ENCODE peak calls at places on chromosomes 2 and 18, in six cellular contexts. One of them, this sample, is unnamed.
A peak's percentile ranks its signal among the peaks of the same experiment; 100 is the strongest.

GRCh38 chr2:199441759-199442158 is 16.0 kb downstream of the SATB2 start:
- DNase-seq in left ventricle myocardium inferior: no peak
- DNase-seq in prostate gland: no peak
- DNase-seq in uterus: no peak
- DNase-seq in kidney epithelial cell: no peak
- DNase-seq in GM23338: no peak
- DNase-seq in this sample: no peak

GRCh38 chr2:216139884-216140283 is 30.7 kb downstream of the XRCC5 start:
- DNase-seq in left ventricle myocardium inferior: no peak
- DNase-seq in GM23338: peak; percentile 64
- DNase-seq in uterus: no peak
- DNase-seq in prostate gland: no peak
- DNase-seq in kidney epithelial cell: no peak
- DNase-seq in this sample: no peak

GRCh38 chr2:105999590-105999989 is 194.5 kb downstream of the UXS1 start:
- DNase-seq in prostate gland: no peak
- DNase-seq in uterus: no peak
- DNase-seq in left ventricle myocardium inferior: no peak
- DNase-seq in kidney epithelial cell: no peak
- DNase-seq in GM23338: no peak
- DNase-seq in this sample: no peak

GRCh38 chr2:34096552-34097171 is 497.6 kb upstream of the FAM98A start:
- DNase-seq in GM23338: peak; percentile 82
- DNase-seq in uterus: peak; percentile 16
- DNase-seq in prostate gland: peak; percentile 41
- DNase-seq in left ventricle myocardium inferior: no peak
- DNase-seq in kidney epithelial cell: no peak
- DNase-seq in this sample: no peak

GRCh38 chr2:3634631-3635091 is 23.3 kb upstream of the ALLC start:
- DNase-seq in uterus: no peak
- DNase-seq in GM23338: no peak
- DNase-seq in kidney epithelial cell: no peak
- DNase-seq in left ventricle myocardium inferior: no peak
- DNase-seq in prostate gland: no peak
- DNase-seq in this sample: no peak

GRCh38 chr2:95374451-95374915 is 28.0 kb upstream of the FAHD2A start:
- DNase-seq in kidney epithelial cell: no peak
- DNase-seq in GM23338: no peak
- DNase-seq in uterus: no peak
- DNase-seq in left ventricle myocardium inferior: peak; percentile 5
- DNase-seq in prostate gland: no peak
- DNase-seq in this sample: no peak

GRCh38 chr2:9538000-9538507 is 17.6 kb downstream of the ADAM17 start:
- DNase-seq in prostate gland: no peak
- DNase-seq in GM23338: no peak
- DNase-seq in left ventricle myocardium inferior: no peak
- DNase-seq in uterus: no peak
- DNase-seq in kidney epithelial cell: no peak
- DNase-seq in this sample: peak; percentile 88

GRCh38 chr2:36137612-36138011 is 218.0 kb upstream of the CRIM1 start:
- DNase-seq in prostate gland: no peak
- DNase-seq in uterus: no peak
- DNase-seq in kidney epithelial cell: no peak
- DNase-seq in left ventricle myocardium inferior: no peak
- DNase-seq in GM23338: no peak
- DNase-seq in this sample: no peak

GRCh38 chr2:147636888-147637270 is 207.9 kb upstream of the ACVR2A start:
- DNase-seq in prostate gland: no peak
- DNase-seq in kidney epithelial cell: no peak
- DNase-seq in uterus: no peak
- DNase-seq in left ventricle myocardium inferior: no peak
- DNase-seq in GM23338: no peak
- DNase-seq in this sample: no peak

GRCh38 chr2:110819711-110820110 is 87.3 kb downstream of the ACOXL start:
- DNase-seq in left ventricle myocardium inferior: no peak
- DNase-seq in GM23338: no peak
- DNase-seq in uterus: no peak
- DNase-seq in prostate gland: no peak
- DNase-seq in kidney epithelial cell: no peak
- DNase-seq in this sample: no peak

GRCh38 chr2:8653485-8653884 is 28.4 kb upstream of the ID2 start:
- DNase-seq in uterus: no peak
- DNase-seq in left ventricle myocardium inferior: no peak
- DNase-seq in kidney epithelial cell: no peak
- DNase-seq in GM23338: no peak
- DNase-seq in prostate gland: no peak
- DNase-seq in this sample: no peak

GRCh38 chr2:113878743-113879142 is 11.1 kb upstream of the ACTR3 start:
- DNase-seq in uterus: no peak
- DNase-seq in kidney epithelial cell: no peak
- DNase-seq in left ventricle myocardium inferior: no peak
- DNase-seq in GM23338: peak; percentile 11
- DNase-seq in prostate gland: no peak
- DNase-seq in this sample: no peak

GRCh38 chr2:120368086-120368485 is 22.1 kb downstream of the INHBB start:
- DNase-seq in kidney epithelial cell: no peak
- DNase-seq in prostate gland: no peak
- DNase-seq in GM23338: no peak
- DNase-seq in uterus: no peak
- DNase-seq in left ventricle myocardium inferior: no peak
- DNase-seq in this sample: no peak

GRCh38 chr18:51446571-51447210 is 249.2 kb upstream of the MEX3C start:
- DNase-seq in left ventricle myocardium inferior: no peak
- DNase-seq in uterus: no peak
- DNase-seq in kidney epithelial cell: no peak
- DNase-seq in prostate gland: no peak
- DNase-seq in GM23338: no peak
- DNase-seq in this sample: no peak

GRCh38 chr2:42200534-42201227 is 31.5 kb downstream of the EML4 start:
- DNase-seq in GM23338: no peak
- DNase-seq in left ventricle myocardium inferior: no peak
- DNase-seq in kidney epithelial cell: no peak
- DNase-seq in prostate gland: no peak
- DNase-seq in uterus: no peak
- DNase-seq in this sample: no peak

GRCh38 chr2:154570501-154570900 is 128.0 kb upstream of the KCNJ3 start:
- DNase-seq in left ventricle myocardium inferior: no peak
- DNase-seq in kidney epithelial cell: no peak
- DNase-seq in GM23338: no peak
- DNase-seq in prostate gland: no peak
- DNase-seq in uterus: no peak
- DNase-seq in this sample: no peak

GRCh38 chr2:236174608-236175001 is 6.4 kb upstream of the GBX2 start:
- DNase-seq in kidney epithelial cell: no peak
- DNase-seq in prostate gland: no peak
- DNase-seq in GM23338: peak; percentile 36
- DNase-seq in left ventricle myocardium inferior: no peak
- DNase-seq in uterus: no peak
- DNase-seq in this sample: no peak

GRCh38 chr18:5620284-5620683 is 76.5 kb upstream of the EPB41L3 start:
- DNase-seq in GM23338: no peak
- DNase-seq in prostate gland: no peak
- DNase-seq in uterus: no peak
- DNase-seq in kidney epithelial cell: no peak
- DNase-seq in left ventricle myocardium inferior: no peak
- DNase-seq in this sample: no peak

GRCh38 chr2:131419447-131419846 is 55.5 kb upstream of the RAB6D start:
- DNase-seq in kidney epithelial cell: no peak
- DNase-seq in left ventricle myocardium inferior: no peak
- DNase-seq in GM23338: peak; percentile 38
- DNase-seq in uterus: peak; percentile 72
- DNase-seq in prostate gland: no peak
- DNase-seq in this sample: no peak

GRCh38 chr18:29892960-29893558 is 1149.5 kb downstream of the DSC3 start:
- DNase-seq in kidney epithelial cell: no peak
- DNase-seq in left ventricle myocardium inferior: no peak
- DNase-seq in prostate gland: no peak
- DNase-seq in GM23338: peak; percentile 39
- DNase-seq in uterus: no peak
- DNase-seq in this sample: no peak

GRCh38 chr2:156003780-156004179 is 328.7 kb downstream of the NR4A2 start:
- DNase-seq in kidney epithelial cell: no peak
- DNase-seq in uterus: no peak
- DNase-seq in prostate gland: no peak
- DNase-seq in left ventricle myocardium inferior: no peak
- DNase-seq in GM23338: no peak
- DNase-seq in this sample: no peak
- H3K4me3 ChIP-seq in kidney epithelial cell: no peak overlapping the region
- H3K4me3 ChIP-seq in uterus: no peak overlapping the region
- H3K4me3 ChIP-seq in prostate gland: no peak overlapping the region
- H3K4me3 ChIP-seq in left ventricle myocardium inferior: no peak overlapping the region
- H3K4me3 ChIP-seq in GM23338: no peak overlapping the region
- H3K4me3 ChIP-seq in this sample: no peak overlapping the region

DNA sequence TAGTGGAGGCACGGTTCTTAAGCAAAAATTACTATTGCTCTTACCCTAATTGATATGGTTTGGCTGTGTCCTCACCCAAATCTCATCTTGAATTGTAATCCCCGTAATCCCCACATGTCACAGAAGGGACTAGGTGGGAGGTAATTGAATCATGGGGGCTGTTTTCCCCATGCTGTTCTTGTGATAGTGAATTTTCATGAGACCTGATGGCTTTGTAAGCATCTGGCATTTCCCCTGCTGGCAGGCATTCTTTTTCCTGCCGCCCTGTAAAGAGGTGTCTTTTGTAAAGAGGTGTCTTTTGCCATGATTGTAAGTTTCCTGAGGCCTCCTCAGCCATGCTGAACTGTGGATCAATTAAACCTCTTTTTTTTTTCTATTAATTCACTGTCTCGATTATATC is 1691.8 kb upstream of the SLC39A10 start:
- DNase-seq in GM23338: peak; percentile 44
- DNase-seq in prostate gland: no peak
- DNase-seq in left ventricle myocardium inferior: no peak
- DNase-seq in uterus: no peak
- DNase-seq in kidney epithelial cell: no peak
- DNase-seq in this sample: no peak
- TF ChIP-seq CTCF in GM23338: no peak
- TF ChIP-seq CTCF in prostate gland: no peak
- TF ChIP-seq CTCF in left ventricle myocardium inferior: no peak
- TF ChIP-seq CTCF in uterus: no peak
- TF ChIP-seq CTCF in kidney epithelial cell: no peak
- TF ChIP-seq CTCF in this sample: no peak

GRCh38 chr2:39260087-39260486 is 16.3 kb upstream of the CDKL4 start:
- DNase-seq in kidney epithelial cell: no peak
- DNase-seq in uterus: no peak
- DNase-seq in left ventricle myocardium inferior: no peak
- DNase-seq in prostate gland: no peak
- DNase-seq in GM23338: no peak
- DNase-seq in this sample: no peak

GRCh38 chr2:39252888-39253518 is 9.2 kb upstream of the CDKL4 start:
- DNase-seq in prostate gland: no peak
- DNase-seq in GM23338: no peak
- DNase-seq in left ventricle myocardium inferior: no peak
- DNase-seq in kidney epithelial cell: no peak
- DNase-seq in uterus: no peak
- DNase-seq in this sample: no peak

GRCh38 chr2:39256040-39256439 is 12.3 kb upstream of the CDKL4 start:
- DNase-seq in kidney epithelial cell: no peak
- DNase-seq in left ventricle myocardium inferior: no peak
- DNase-seq in GM23338: no peak
- DNase-seq in uterus: no peak
- DNase-seq in prostate gland: no peak
- DNase-seq in this sample: no peak
- H3K36me3 ChIP-seq in kidney epithelial cell: no peaks in the 10 kb centered on the region
- H3K36me3 ChIP-seq in left ventricle myocardium inferior: peaks cover 93% of the 10 kb centered on the region
- H3K36me3 ChIP-seq in GM23338: peaks cover 30% of the 10 kb centered on the region
- H3K36me3 ChIP-seq in uterus: no peaks in the 10 kb centered on the region
- H3K36me3 ChIP-seq in prostate gland: no peaks in the 10 kb centered on the region
- H3K36me3 ChIP-seq in this sample: peaks cover 4% of the 10 kb centered on the region

DNA sequence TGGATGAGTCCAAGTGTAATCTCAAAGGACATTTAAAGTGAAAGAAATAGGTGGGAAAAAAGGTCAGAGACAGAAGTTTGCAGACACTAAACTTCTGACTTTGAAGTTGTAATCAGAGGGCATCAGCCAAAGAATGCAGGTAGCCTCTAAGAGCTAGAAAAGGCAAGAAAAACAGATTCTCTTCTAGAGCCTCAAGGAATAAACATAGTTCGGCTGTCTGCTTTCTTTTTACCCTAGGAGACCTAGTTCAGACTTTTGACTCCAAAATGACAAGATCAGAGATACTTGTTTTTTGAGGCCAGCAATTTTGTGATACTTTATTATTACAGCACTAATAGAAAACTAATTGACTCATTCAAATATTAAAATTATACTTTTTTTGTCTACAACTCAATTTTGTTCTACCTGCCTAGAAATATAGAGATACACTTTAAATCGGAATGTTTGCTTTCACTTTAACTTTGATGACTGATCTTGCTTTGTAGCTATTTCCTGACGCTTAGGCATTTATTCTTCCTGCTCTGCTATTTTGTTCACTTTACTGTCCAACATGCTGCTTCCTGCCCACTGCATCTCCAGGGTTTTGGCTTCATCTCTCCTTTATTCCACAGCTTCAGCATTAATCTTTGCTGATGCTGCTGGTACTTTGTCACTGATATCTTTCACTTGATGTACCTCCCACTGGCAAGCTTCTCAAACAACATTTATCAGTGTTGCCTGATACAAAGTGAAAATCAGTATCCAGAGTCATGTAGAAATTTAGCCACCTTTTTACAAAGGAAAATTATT is 272.5 kb downstream of the DSEL start:
- DNase-seq in GM23338: no peak
- DNase-seq in kidney epithelial cell: no peak
- DNase-seq in uterus: no peak
- DNase-seq in left ventricle myocardium inferior: no peak
- DNase-seq in prostate gland: no peak
- DNase-seq in this sample: no peak
- H3K4me3 ChIP-seq in GM23338: no peak overlapping the region
- H3K4me3 ChIP-seq in kidney epithelial cell: no peak overlapping the region
- H3K4me3 ChIP-seq in uterus: no peak overlapping the region
- H3K4me3 ChIP-seq in left ventricle myocardium inferior: peak overlapping the region; percentile 28
- H3K4me3 ChIP-seq in prostate gland: no peak overlapping the region
- H3K4me3 ChIP-seq in this sample: no peak overlapping the region

GRCh38 chr2:16615246-16615645 is 50.4 kb downstream of the CYRIA start:
- DNase-seq in uterus: no peak
- DNase-seq in GM23338: no peak
- DNase-seq in prostate gland: no peak
- DNase-seq in kidney epithelial cell: no peak
- DNase-seq in left ventricle myocardium inferior: no peak
- DNase-seq in this sample: no peak

GRCh38 chr2:16617282-16618266 is 48.1 kb downstream of the CYRIA start:
- DNase-seq in left ventricle myocardium inferior: no peak
- DNase-seq in prostate gland: peak; percentile 87
- DNase-seq in kidney epithelial cell: no peak
- DNase-seq in uterus: peak; percentile 34
- DNase-seq in GM23338: peak; percentile 76
- DNase-seq in this sample: no peak

GRCh38 chr2:16614314-16614860 is 51.2 kb downstream of the CYRIA start:
- DNase-seq in GM23338: no peak
- DNase-seq in uterus: no peak
- DNase-seq in kidney epithelial cell: no peak
- DNase-seq in prostate gland: no peak
- DNase-seq in left ventricle myocardium inferior: no peak
- DNase-seq in this sample: no peak

GRCh38 chr2:16613475-16613874 is 52.2 kb downstream of the CYRIA start:
- DNase-seq in kidney epithelial cell: no peak
- DNase-seq in prostate gland: no peak
- DNase-seq in uterus: no peak
- DNase-seq in GM23338: peak; percentile 56
- DNase-seq in left ventricle myocardium inferior: no peak
- DNase-seq in this sample: no peak

GRCh38 chr2:16615687-16616615 is 49.7 kb downstream of the CYRIA start:
- DNase-seq in prostate gland: no peak
- DNase-seq in uterus: peak; percentile 27
- DNase-seq in left ventricle myocardium inferior: peak; percentile 50
- DNase-seq in kidney epithelial cell: no peak
- DNase-seq in GM23338: peak; percentile 48
- DNase-seq in this sample: no peak
- TF ChIP-seq CTCF in prostate gland: no peak
- TF ChIP-seq CTCF in uterus: no peak
- TF ChIP-seq CTCF in left ventricle myocardium inferior: no peak
- TF ChIP-seq CTCF in kidney epithelial cell: no peak
- TF ChIP-seq CTCF in GM23338: peak; percentile 60
- TF ChIP-seq CTCF in this sample: no peak